ENCODE peak calls at places on chromosomes 11 and 22, in four cellular contexts. R, U, G and Q are unnamed samples.

GRCh38 chr11:8699903-8700302 is 17.3 kb downstream of the RPL27A start:
- DNase-seq in R (peak), G (no peak), U (peak), Q (no peak)

GRCh38 chr11:31803813-31804438 is 7.2 kb downstream of the PAX6 start:
- DNase-seq in U (no peak), R (no peak), G (no peak), Q (no peak)

GRCh38 chr11:131495417-131495816 is 125.0 kb downstream of the NTM start:
- DNase-seq in R (peak), G (no peak), U (no peak), Q (no peak)

GRCh38 chr11:103961010-103961409 is 75.4 kb upstream of the DDI1 start:
- DNase-seq in R (no peak), U (peak), G (peak), Q (peak)

GRCh38 chr11:100821198-100821597 is 134.1 kb downstream of the ARHGAP42 start:
- DNase-seq in U (no peak), G (no peak), R (no peak), Q (no peak)

GRCh38 chr11:125457814-125458343 is 38.2 kb downstream of the FEZ1 start:
- DNase-seq in U (peak), G (no peak), R (peak), Q (no peak)

GRCh38 chr22:46915978-46916730 is 153.7 kb downstream of the TBC1D22A start:
- DNase-seq in U (no peak), R (no peak), G (no peak), Q (no peak)

GRCh38 chr11:78039919-78040671 is 17.0 kb upstream of the KCTD14 start:
- DNase-seq in G (peak), R (peak), U (peak), Q (peak)

GRCh38 chr22:20102203-20102780 is 13.6 kb upstream of the RANBP1 start:
- DNase-seq in G (no peak), U (no peak), R (no peak), Q (no peak)

GRCh38 chr11:73221451-73221850 is 3.4 kb downstream of the P2RY2 start:
- DNase-seq in U (no peak), R (no peak), G (no peak), Q (no peak)

GRCh38 chr11:86037743-86038142 is 31.1 kb downstream of the PICALM start:
- DNase-seq in G (no peak), R (no peak), U (no peak), Q (no peak)

GRCh38 chr11:110715541-110715940 is 3.3 kb upstream of the ARHGAP20 start:
- DNase-seq in G (no peak), R (no peak), U (no peak), Q (no peak)

GRCh38 chr11:109870313-109870712 is 222.9 kb upstream of the ZC3H12C start:
- DNase-seq in U (no peak), G (no peak), R (no peak), Q (no peak)

GRCh38 chr11:129445226-129445625 is 69.6 kb downstream of the BARX2 start:
- DNase-seq in U (no peak), G (no peak), R (no peak), Q (no peak)

GRCh38 chr11:116194156-116194904 is 578.5 kb downstream of the BUD13 start:
- DNase-seq in U (no peak), R (no peak), G (no peak), Q (no peak)

GRCh38 chr11:77590194-77590591 is 440 bp downstream of the AQP11 start:
- DNase-seq in G (no peak), R (peak), U (peak), Q (no peak)

GRCh38 chr11:106603971-106604370 is 414.3 kb downstream of the GUCY1A2 start:
- DNase-seq in R (no peak), G (no peak), U (no peak), Q (no peak)

GRCh38 chr11:46618789-46619188 is 1.4 kb downstream of the ATG13 start:
- DNase-seq in R (no peak), U (no peak), G (no peak), Q (no peak)

GRCh38 chr22:40388231-40388630 is 17.8 kb downstream of the SGSM3 start:
- DNase-seq in G (no peak), U (no peak), R (no peak), Q (no peak)

GRCh38 chr11:3378426-3379423 is at the start of gene ZNF195:
- DNase-seq in R (peak), U (peak), G (peak), Q (peak)

GRCh38 chr11:62012451-62013265 is 45.2 kb upstream of the FTH1 start:
- DNase-seq in G (peak), R (no peak), U (peak), Q (peak)

GRCh38 chr11:74877132-74877531 is 71.8 kb downstream of the XRRA1 start:
- DNase-seq in G (peak), R (no peak), U (peak), Q (no peak)

GRCh38 chr11:69157156-69157821 is 1.6 kb downstream of the SMIM38 start:
- DNase-seq in U (no peak), R (peak), G (no peak), Q (no peak)

GRCh38 chr11:122743949-122744876 is 88.7 kb downstream of the UBASH3B start:
- DNase-seq in R (no peak), G (no peak), U (no peak), Q (no peak)

GRCh38 chr11:119460582-119460981 is 37.6 kb upstream of the THY1 start:
- DNase-seq in G (no peak), U (peak), R (no peak), Q (no peak)

GRCh38 chr11:43576834-43577521 is 103.6 kb upstream of the HSD17B12 start:
- DNase-seq in R (peak), U (peak), G (no peak), Q (peak)

GRCh38 chr11:119791047-119791446 is 62.0 kb upstream of the NECTIN1 start:
- DNase-seq in R (no peak), G (no peak), U (no peak), Q (no peak)

GRCh38 chr11:47433991-47434786 is 8.0 kb upstream of the PSMC3 start:
- DNase-seq in G (no peak), U (no peak), R (no peak), Q (no peak)

GRCh38 chr11:73480677-73481076 is 104.5 kb downstream of the RELT start:
- DNase-seq in R (no peak), G (no peak), U (no peak), Q (no peak)

GRCh38 chr11:9137293-9138132 is 46.1 kb upstream of the SCUBE2 start:
- DNase-seq in R (peak), G (peak), U (peak), Q (peak)

GRCh38 chr11:35260342-35260985 is 121.5 kb downstream of the CD44 start:
- DNase-seq in R (no peak), G (peak), U (peak), Q (peak)

GRCh38 chr11:128472128-128473110 is 114.9 kb downstream of the ETS1 start:
- DNase-seq in G (no peak), U (peak), R (no peak), Q (no peak)

GRCh38 chr11:6418199-6418957 is 516 bp downstream of the APBB1 start:
- DNase-seq in U (no peak), G (no peak), R (no peak), Q (no peak)

GRCh38 chr11:43925932-43926505 is 16.4 kb upstream of the C11orf96 start:
- DNase-seq in R (no peak), G (no peak), U (no peak), Q (no peak)

GRCh38 chr22:19181786-19182471 is 3.4 kb upstream of the SLC25A1 start:
- DNase-seq in R (no peak), G (no peak), U (no peak), Q (no peak)

GRCh38 chr11:103803062-103803461 is 233.4 kb upstream of the DDI1 start:
- DNase-seq in U (peak), G (no peak), R (no peak), Q (no peak)

GRCh38 chr11:95078526-95078925 is 11.1 kb upstream of the ENDOD1 start:
- DNase-seq in U (peak), R (no peak), G (peak), Q (no peak)

GRCh38 chr11:46160100-46160499 is 38.8 kb upstream of the PHF21A start:
- DNase-seq in G (peak), U (no peak), R (no peak), Q (no peak)

GRCh38 chr11:9763301-9763700 is 99.4 kb downstream of the SWAP70 start:
- DNase-seq in G (no peak), R (no peak), U (no peak), Q (no peak)

DNA sequence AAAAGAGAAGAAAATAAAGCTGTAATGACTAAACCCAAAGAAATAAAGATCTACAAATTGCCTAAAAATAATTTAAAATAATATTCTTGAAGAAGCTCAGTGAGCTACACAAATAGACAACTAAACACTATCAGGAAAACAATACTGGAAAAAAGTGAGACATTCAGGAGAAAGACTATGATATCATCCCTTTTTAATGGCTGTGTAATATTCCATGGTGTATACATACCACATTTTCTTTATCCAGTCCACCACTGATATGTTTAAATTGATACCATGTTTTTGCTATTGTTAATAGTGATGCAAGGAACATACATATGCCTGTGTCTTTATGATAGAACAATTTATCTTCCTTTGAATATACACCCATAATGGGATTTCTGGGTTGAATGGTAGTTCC is 13.1 kb upstream of the OR6T1 start:
- DNase-seq in G (no peak), R (no peak), U (no peak), Q (no peak)
- H3K27ac ChIP-seq in G (no peak), R (no peak), U (no peak), Q (no peak)

GRCh38 chr22:42880815-42881214 is 23.7 kb upstream of the ARFGAP3 start:
- DNase-seq in G (no peak), R (peak), U (no peak), Q (no peak)
- TF ChIP-seq CTCF in G (no peak), R (peak), U (peak), Q (no peak)

DNA sequence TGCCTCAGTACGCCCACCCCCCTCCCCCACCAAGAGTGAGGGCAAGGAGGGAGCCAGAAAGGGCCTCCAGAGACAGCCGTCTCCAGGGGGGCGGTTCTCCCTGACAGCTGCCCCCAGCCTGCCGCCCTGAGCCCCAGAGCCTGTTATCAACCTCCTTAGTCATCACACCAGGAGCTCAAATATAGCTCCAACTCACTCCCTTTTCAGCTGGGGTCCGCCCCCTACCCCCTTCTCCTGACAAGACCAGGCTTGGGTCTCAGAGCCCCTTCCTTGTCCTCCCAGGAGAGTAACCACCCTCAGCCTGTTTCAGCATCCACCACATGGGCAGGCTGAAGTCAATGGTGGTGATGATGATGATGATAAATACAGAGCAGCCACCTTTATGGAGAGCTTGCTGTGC is 2.5 kb upstream of the INPP5J start:
- DNase-seq in U (no peak), R (no peak), G (peak), Q (no peak)
- H3K27ac ChIP-seq in U (no peak), R (no peak), G (no peak), Q (no peak)

GRCh38 chr11:65103476-65103875 is 7.5 kb downstream of the VPS51 start:
- DNase-seq in G (no peak), R (no peak), U (no peak), Q (no peak)

GRCh38 chr11:65096926-65097325 is 912 bp downstream of the VPS51 start:
- DNase-seq in G (no peak), R (no peak), U (no peak), Q (no peak)

GRCh38 chr11:65104628-65105027 is 7.0 kb upstream of the TM7SF2 start:
- DNase-seq in U (no peak), G (no peak), R (no peak), Q (no peak)

GRCh38 chr11:65102142-65103095 is 6.4 kb downstream of the VPS51 start:
- DNase-seq in G (no peak), R (no peak), U (no peak), Q (no peak)

DNA sequence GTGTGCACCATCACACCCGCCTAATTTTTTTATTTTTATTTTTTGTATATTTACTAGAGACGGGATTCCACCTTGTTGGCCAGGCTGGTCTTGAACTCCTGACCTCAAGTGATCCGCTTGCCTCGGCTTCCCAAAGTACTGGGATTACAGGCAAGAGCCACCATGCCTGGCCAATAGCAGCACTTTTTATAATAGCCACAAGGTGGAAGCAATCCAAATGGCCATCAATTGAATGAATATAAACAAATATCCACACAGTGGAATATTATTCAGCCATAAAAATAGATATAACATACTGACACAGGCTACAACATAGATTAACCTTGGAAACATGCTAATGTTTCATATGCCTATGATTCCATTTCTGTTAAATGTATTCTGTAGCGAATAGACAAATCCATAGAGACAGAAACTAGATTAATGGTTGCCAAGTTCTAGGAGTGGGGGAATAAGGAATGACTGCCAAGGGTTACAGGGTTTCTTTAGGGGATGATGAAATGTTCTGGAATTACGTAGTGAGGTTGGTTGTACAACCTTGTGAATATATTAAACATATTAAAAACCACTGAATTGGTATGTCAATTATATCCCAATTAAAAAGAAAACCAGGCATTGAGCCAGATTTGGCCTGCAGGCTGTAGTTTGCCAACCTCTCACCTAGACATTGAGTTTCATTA is 4.8 kb downstream of the VPS51 start:
- DNase-seq in R (no peak), G (no peak), U (no peak), Q (no peak)
- TF ChIP-seq CTCF in R (no peak), G (peak), U (peak), Q (no peak)

GRCh38 chr11:25038131-25038530 is 541.3 kb downstream of the LUZP2 start:
- DNase-seq in G (no peak), R (no peak), U (no peak), Q (no peak)

GRCh38 chr11:25037431-25037830 is 540.6 kb downstream of the LUZP2 start:
- DNase-seq in G (no peak), U (no peak), R (no peak), Q (no peak)

GRCh38 chr11:25039165-25039564 is 542.3 kb downstream of the LUZP2 start:
- DNase-seq in U (no peak), G (no peak), R (no peak), Q (no peak)
- H3K27ac ChIP-seq in U (no peak), G (no peak), R (no peak), Q (no peak)

GRCh38 chr22:45703758-45704157 is 32.1 kb downstream of the ATXN10 start:
- DNase-seq in G (no peak), U (no peak), R (no peak), Q (peak)
- TF ChIP-seq CTCF in G (no peak), U (no peak), R (no peak), Q (no peak)

GRCh38 chr11:118241191-118242098 is 10.7 kb downstream of the MPZL3 start:
- DNase-seq in G (peak), U (no peak), R (peak), Q (peak)
- H3K27ac ChIP-seq in G (peak), U (no peak), R (peak), Q (no peak)

GRCh38 chr11:115047631-115048030 is 369.3 kb downstream of the NXPE2 start:
- DNase-seq in G (no peak), R (no peak), U (no peak), Q (no peak)

DNA sequence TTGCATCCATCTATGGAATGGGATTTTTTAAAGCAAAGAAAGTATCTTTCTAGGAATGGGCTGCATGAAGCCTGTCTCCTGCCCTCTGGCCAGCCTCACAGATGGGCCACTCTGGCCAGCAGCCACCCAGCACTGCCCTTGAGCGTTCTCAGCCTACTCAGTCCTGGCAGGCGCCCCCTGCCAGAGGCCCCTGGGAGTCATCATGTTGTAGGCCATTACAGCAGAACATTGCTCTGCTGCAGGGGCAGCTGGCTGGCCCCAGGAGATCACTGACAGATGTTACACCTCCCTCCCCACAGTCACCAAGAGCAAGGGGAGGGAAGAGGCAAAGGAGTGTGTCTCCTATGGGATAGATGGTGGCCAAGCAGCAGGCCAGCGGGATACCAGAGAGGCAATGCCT is 363.7 kb downstream of the NXPE2 start:
- DNase-seq in U (no peak), R (no peak), G (no peak), Q (no peak)
- TF ChIP-seq CTCF in U (no peak), R (no peak), G (no peak), Q (no peak)